ENCODE peak calls at places on chromosomes 11 and 22, in four cellular contexts. D is A549, A is lung, L is hepatocyte. E is an unnamed sample.

GRCh38 chr11:111840143-111840542 is 31.2 kb downstream of the ALG9 start:
- DNase-seq in D (no peak), L (no peak), A (no peak), E (no peak)

GRCh38 chr11:9850224-9850895 is 186.5 kb downstream of the SWAP70 start:
- DNase-seq in L (no peak), D (no peak), A (no peak), E (no peak)

GRCh38 chr22:43398910-43399309 is 12.9 kb upstream of the MPPED1 start:
- DNase-seq in L (no peak), D (no peak), A (no peak), E (no peak)

GRCh38 chr22:50399751-50400331 is 56.7 kb downstream of the PPP6R2 start:
- DNase-seq in D (peak), L (peak), A (peak), E (no peak)

GRCh38 chr11:70763606-70764005 is 365.3 kb downstream of the CTTN start:
- DNase-seq in L (no peak), D (no peak), A (no peak), E (no peak)

GRCh38 chr11:44861829-44862545 is 88.7 kb downstream of the TP53I11 start:
- DNase-seq in L (peak), D (peak), A (peak), E (no peak)

GRCh38 chr11:66842501-66842895 is 743 bp upstream of the RCE1 start:
- DNase-seq in L (no peak), A (no peak), D (no peak), E (no peak)

GRCh38 chr11:114075891-114076441 is 16.5 kb downstream of the ZBTB16 start:
- DNase-seq in A (no peak), L (peak), D (peak), E (no peak)

GRCh38 chr11:93543292-93543977 is at the start of gene SMCO4:
- DNase-seq in L (peak), A (peak), D (peak), E (peak)

GRCh38 chr11:122633219-122633829 is 22.2 kb upstream of the UBASH3B start:
- DNase-seq in L (peak), A (no peak), D (peak), E (no peak)

GRCh38 chr11:103830205-103830604 is 206.2 kb upstream of the DDI1 start:
- DNase-seq in L (no peak), D (no peak), A (no peak), E (no peak)

DNA sequence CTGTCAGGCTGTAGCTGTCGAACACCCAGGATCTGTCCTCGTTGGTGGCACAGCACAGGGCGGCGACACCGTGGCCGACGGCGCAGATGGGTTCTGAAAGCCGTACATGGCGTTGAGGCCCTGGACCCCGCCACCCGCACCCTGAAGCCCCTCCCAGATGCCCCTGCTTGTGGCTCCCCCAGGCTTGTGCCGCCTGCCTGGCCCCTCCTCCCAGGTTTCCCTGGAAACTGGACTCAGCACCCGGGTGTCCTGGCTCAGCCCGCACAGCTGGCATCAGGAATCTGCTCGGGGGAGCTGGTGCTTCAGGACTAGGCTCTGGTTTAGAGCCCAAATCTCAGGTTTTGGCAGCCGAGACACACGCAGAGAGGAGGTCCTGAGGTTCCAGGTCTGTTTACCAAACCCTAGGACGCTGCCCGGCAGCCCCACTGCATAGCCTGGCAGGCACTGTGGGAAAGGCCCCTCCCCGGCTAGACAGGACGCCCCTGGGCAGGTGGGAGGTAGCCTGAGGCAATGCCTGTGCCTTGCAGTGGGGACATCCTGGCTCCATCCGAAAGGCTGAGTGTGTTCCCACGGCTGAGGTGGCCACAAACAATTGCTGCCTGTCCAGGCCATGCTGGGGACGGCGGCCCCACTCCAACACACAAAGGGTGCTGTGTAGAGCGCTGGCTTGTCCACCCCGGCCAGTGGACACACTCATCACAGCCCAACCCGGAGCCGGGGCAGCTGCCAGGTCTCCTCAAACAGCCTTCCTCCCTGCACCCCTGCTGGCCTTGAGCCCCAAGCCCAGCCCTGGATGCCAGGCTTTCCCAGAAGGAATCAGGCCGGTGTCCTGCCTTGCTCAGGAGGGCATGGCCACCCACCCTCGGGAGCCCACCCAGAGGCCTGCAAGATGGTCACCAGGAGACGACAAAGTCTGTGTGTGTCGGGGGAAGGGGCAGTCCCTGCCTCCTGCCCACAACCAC is 4.6 kb downstream of the GATD1 start:
- DNase-seq in L (peak), D (no peak), A (no peak), E (no peak)
- H3K27ac ChIP-seq in L (no peak), D (peak), A (no peak), E (no peak)

GRCh38 chr11:61694971-61695706 is 14.9 kb downstream of the DAGLA start:
- DNase-seq in A (peak), L (no peak), D (no peak), E (peak)
- H3K4me3 ChIP-seq in A (no peak), L (no peak), D (no peak), E (no peak)

GRCh38 chr22:29630987-29631386 is 27.6 kb downstream of the NF2 start:
- DNase-seq in L (no peak), A (no peak), D (no peak), E (no peak)
- H3K27ac ChIP-seq in L (peak), A (no peak), D (no peak), E (no peak)

GRCh38 chr11:27722945-27723344 is 22.7 kb upstream of the BDNF start:
- DNase-seq in D (no peak), A (no peak), L (peak), E (no peak)
- H3K4me3 ChIP-seq in D (peak), A (no peak), L (peak), E (no peak)

GRCh38 chr11:126702987-126703386 is 297.6 kb downstream of the KIRREL3 start:
- DNase-seq in A (no peak), D (no peak), L (no peak), E (no peak)

GRCh38 chr11:126700773-126701554 is 299.6 kb downstream of the KIRREL3 start:
- DNase-seq in A (no peak), D (no peak), L (no peak), E (no peak)

GRCh38 chr11:126702165-126702738 is 298.3 kb downstream of the KIRREL3 start:
- DNase-seq in D (no peak), L (no peak), A (no peak), E (no peak)

GRCh38 chr11:126703661-126704060 is 296.9 kb downstream of the KIRREL3 start:
- DNase-seq in D (no peak), A (no peak), L (no peak), E (no peak)

DNA sequence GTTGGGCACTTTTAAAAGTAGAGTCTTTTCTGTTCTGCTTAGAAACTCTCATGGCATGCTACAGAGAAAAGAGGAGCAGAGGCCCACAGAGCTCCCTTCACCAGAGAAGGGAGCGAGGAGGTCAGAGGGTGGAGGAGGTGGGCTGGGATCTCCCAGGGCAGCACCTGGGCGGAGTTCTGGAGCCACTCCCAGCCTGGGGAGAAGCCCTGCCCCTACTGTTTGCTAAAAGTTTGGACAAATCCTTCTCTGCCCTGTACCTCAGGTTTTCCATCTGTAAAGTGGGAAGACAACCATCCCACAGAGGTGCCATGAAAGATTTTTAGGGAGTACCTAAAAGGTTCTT is 299.0 kb downstream of the KIRREL3 start:
- DNase-seq in A (no peak), D (no peak), L (no peak), E (no peak)
- H3K27ac ChIP-seq in A (no peak), D (peak), L (no peak), E (no peak)

DNA sequence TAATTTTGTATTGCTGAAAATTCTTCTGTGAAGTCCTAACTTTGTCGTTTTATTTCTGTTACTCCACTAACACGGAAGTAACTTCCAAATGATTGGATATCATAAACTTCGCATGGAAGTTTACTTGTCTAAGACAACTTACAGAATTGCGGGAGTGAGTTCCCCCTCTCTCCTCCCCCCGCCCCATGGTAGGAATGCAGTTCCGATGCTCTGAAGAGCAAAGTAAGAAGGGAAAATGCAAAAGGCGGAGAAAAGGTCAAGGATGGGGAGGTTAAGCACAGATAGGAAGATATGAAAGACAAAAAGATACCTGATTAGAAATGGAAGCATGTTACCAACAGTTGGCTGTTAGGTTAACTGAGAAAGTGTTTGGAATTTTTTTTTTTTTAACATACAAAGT is 1.3 kb downstream of the EIF3M start:
- DNase-seq in A (no peak), D (no peak), L (peak), E (no peak)
- H3K4me3 ChIP-seq in A (no peak), D (peak), L (peak), E (peak)

E was measured in prostate gland.